ENCODE peak calls at places on chromosomes 4 and X, in ten cellular contexts. One of them, this sample, is unnamed.
A peak's percentile ranks its signal among the peaks of the same experiment; 100 is the strongest.

GRCh38 chr4:139844057-139844456 is 178.4 kb downstream of the MGST2 start:
- DNase-seq in HFFc6: no peak
- DNase-seq in AG09309: no peak
- DNase-seq in ovary: no peak
- DNase-seq in bronchial epithelial cell: peak; percentile 45
- DNase-seq in ascending aorta: no peak
- DNase-seq in WERI-Rb-1: no peak
- DNase-seq in A549: no peak
- DNase-seq in hepatocyte: no peak
- DNase-seq in lung: no peak
- DNase-seq in this sample: no peak

GRCh38 chr4:152935661-152936445 is at the start of gene FHDC1:
- DNase-seq in ovary: no peak
- DNase-seq in A549: no peak
- DNase-seq in ascending aorta: no peak
- DNase-seq in hepatocyte: peak; percentile 89
- DNase-seq in AG09309: no peak
- DNase-seq in bronchial epithelial cell: no peak
- DNase-seq in HFFc6: no peak
- DNase-seq in lung: peak; percentile 82
- DNase-seq in WERI-Rb-1: peak; percentile 94
- DNase-seq in this sample: peak; percentile 39

GRCh38 chr4:90438540-90438939 is 311.3 kb downstream of the CCSER1 start:
- DNase-seq in ascending aorta: no peak
- DNase-seq in HFFc6: no peak
- DNase-seq in AG09309: no peak
- DNase-seq in bronchial epithelial cell: no peak
- DNase-seq in WERI-Rb-1: no peak
- DNase-seq in ovary: no peak
- DNase-seq in A549: no peak
- DNase-seq in hepatocyte: no peak
- DNase-seq in lung: no peak
- DNase-seq in this sample: no peak

GRCh38 chr4:102725229-102725628 is 35.5 kb downstream of the MANBA start:
- DNase-seq in lung: no peak
- DNase-seq in AG09309: no peak
- DNase-seq in WERI-Rb-1: no peak
- DNase-seq in ascending aorta: no peak
- DNase-seq in bronchial epithelial cell: no peak
- DNase-seq in ovary: no peak
- DNase-seq in A549: no peak
- DNase-seq in HFFc6: no peak
- DNase-seq in hepatocyte: no peak
- DNase-seq in this sample: no peak

GRCh38 chrX:10176121-10177003 is 19.6 kb downstream of the CLCN4 start:
- DNase-seq in ascending aorta: no peak
- DNase-seq in bronchial epithelial cell: peak; percentile 72
- DNase-seq in WERI-Rb-1: peak; percentile 83
- DNase-seq in hepatocyte: no peak
- DNase-seq in A549: no peak
- DNase-seq in lung: no peak
- DNase-seq in ovary: no peak
- DNase-seq in AG09309: no peak
- DNase-seq in HFFc6: no peak
- DNase-seq in this sample: no peak

GRCh38 chrX:140157611-140158010 is 192.3 kb upstream of the CXorf66 start:
- DNase-seq in ascending aorta: no peak
- DNase-seq in lung: no peak
- DNase-seq in bronchial epithelial cell: peak; percentile 27
- DNase-seq in HFFc6: no peak
- DNase-seq in AG09309: no peak
- DNase-seq in hepatocyte: no peak
- DNase-seq in ovary: no peak
- DNase-seq in WERI-Rb-1: no peak
- DNase-seq in A549: no peak
- DNase-seq in this sample: no peak

GRCh38 chr4:20612313-20612712 is 87.9 kb upstream of the PACRGL start:
- DNase-seq in AG09309: no peak
- DNase-seq in HFFc6: no peak
- DNase-seq in lung: no peak
- DNase-seq in A549: no peak
- DNase-seq in bronchial epithelial cell: peak; percentile 38
- DNase-seq in WERI-Rb-1: no peak
- DNase-seq in ascending aorta: no peak
- DNase-seq in hepatocyte: no peak
- DNase-seq in ovary: no peak
- DNase-seq in this sample: no peak

GRCh38 chrX:48487362-48487785 is 11.4 kb downstream of the FTSJ1 start:
- DNase-seq in hepatocyte: no peak
- DNase-seq in bronchial epithelial cell: peak; percentile 97
- DNase-seq in WERI-Rb-1: no peak
- DNase-seq in A549: no peak
- DNase-seq in ascending aorta: no peak
- DNase-seq in HFFc6: peak; percentile 95
- DNase-seq in AG09309: peak; percentile 97
- DNase-seq in ovary: no peak
- DNase-seq in lung: no peak
- DNase-seq in this sample: no peak

GRCh38 chr4:53321151-53321987 is 44.5 kb downstream of the SCFD2 start:
- DNase-seq in lung: no peak
- DNase-seq in HFFc6: peak; percentile 96
- DNase-seq in A549: no peak
- DNase-seq in AG09309: peak; percentile 94
- DNase-seq in ascending aorta: no peak
- DNase-seq in ovary: no peak
- DNase-seq in WERI-Rb-1: no peak
- DNase-seq in hepatocyte: no peak
- DNase-seq in bronchial epithelial cell: peak; percentile 82
- DNase-seq in this sample: no peak

GRCh38 chr4:119783200-119783978 is 154.8 kb upstream of the PDE5A start:
- DNase-seq in WERI-Rb-1: no peak
- DNase-seq in HFFc6: no peak
- DNase-seq in hepatocyte: no peak
- DNase-seq in ascending aorta: no peak
- DNase-seq in lung: no peak
- DNase-seq in ovary: no peak
- DNase-seq in A549: no peak
- DNase-seq in bronchial epithelial cell: no peak
- DNase-seq in AG09309: no peak
- DNase-seq in this sample: no peak

GRCh38 chr4:20252656-20253271 is 1.1 kb downstream of the SLIT2 start:
- DNase-seq in ovary: peak; percentile 26
- DNase-seq in HFFc6: peak; percentile 30
- DNase-seq in AG09309: no peak
- DNase-seq in bronchial epithelial cell: no peak
- DNase-seq in hepatocyte: peak; percentile 37
- DNase-seq in lung: peak; percentile 35
- DNase-seq in A549: no peak
- DNase-seq in WERI-Rb-1: peak; percentile 32
- DNase-seq in ascending aorta: no peak
- DNase-seq in this sample: peak; percentile 23

GRCh38 chrX:101229155-101229554 is 9.6 kb downstream of the DRP2 start:
- DNase-seq in AG09309: no peak
- DNase-seq in ovary: no peak
- DNase-seq in HFFc6: peak; percentile 64
- DNase-seq in WERI-Rb-1: no peak
- DNase-seq in ascending aorta: no peak
- DNase-seq in bronchial epithelial cell: peak; percentile 47
- DNase-seq in hepatocyte: no peak
- DNase-seq in A549: no peak
- DNase-seq in lung: no peak
- DNase-seq in this sample: no peak

GRCh38 chrX:84153538-84153937 is 34.5 kb downstream of the RPS6KA6 start:
- DNase-seq in ascending aorta: no peak
- DNase-seq in WERI-Rb-1: no peak
- DNase-seq in ovary: no peak
- DNase-seq in A549: no peak
- DNase-seq in AG09309: no peak
- DNase-seq in hepatocyte: no peak
- DNase-seq in lung: no peak
- DNase-seq in bronchial epithelial cell: peak; percentile 72
- DNase-seq in HFFc6: no peak
- DNase-seq in this sample: no peak

GRCh38 chr4:95068818-95069478 is 311.2 kb downstream of the BMPR1B start:
- DNase-seq in HFFc6: no peak
- DNase-seq in ascending aorta: no peak
- DNase-seq in ovary: no peak
- DNase-seq in WERI-Rb-1: no peak
- DNase-seq in A549: no peak
- DNase-seq in bronchial epithelial cell: no peak
- DNase-seq in hepatocyte: no peak
- DNase-seq in AG09309: no peak
- DNase-seq in lung: no peak
- DNase-seq in this sample: no peak

GRCh38 chr4:113328514-113328913 is 279.1 kb downstream of the ANK2 start:
- DNase-seq in HFFc6: no peak
- DNase-seq in WERI-Rb-1: peak; percentile 52
- DNase-seq in bronchial epithelial cell: peak; percentile 15
- DNase-seq in AG09309: no peak
- DNase-seq in hepatocyte: peak; percentile 7
- DNase-seq in A549: peak; percentile 4
- DNase-seq in ascending aorta: no peak
- DNase-seq in lung: no peak
- DNase-seq in ovary: no peak
- DNase-seq in this sample: peak; percentile 53
- TF ChIP-seq CTCF in HFFc6: peak; percentile 51
- TF ChIP-seq CTCF in WERI-Rb-1: peak; percentile 84
- TF ChIP-seq CTCF in bronchial epithelial cell: peak; percentile 48
- TF ChIP-seq CTCF in AG09309: peak; percentile 43
- TF ChIP-seq CTCF in hepatocyte: peak; percentile 17
- TF ChIP-seq CTCF in A549: no peak
- TF ChIP-seq CTCF in ascending aorta: no peak
- TF ChIP-seq CTCF in lung: no peak
- TF ChIP-seq CTCF in ovary: no peak
- TF ChIP-seq CTCF in this sample: peak; percentile 67

GRCh38 chr4:80199947-80200346 is 2.6 kb downstream of the PRDM8 start:
- DNase-seq in WERI-Rb-1: no peak
- DNase-seq in HFFc6: no peak
- DNase-seq in ovary: no peak
- DNase-seq in lung: no peak
- DNase-seq in hepatocyte: no peak
- DNase-seq in bronchial epithelial cell: no peak
- DNase-seq in AG09309: no peak
- DNase-seq in A549: no peak
- DNase-seq in ascending aorta: no peak
- DNase-seq in this sample: no peak

GRCh38 chr4:80204433-80204832 is 7.1 kb downstream of the PRDM8 start:
- DNase-seq in WERI-Rb-1: no peak
- DNase-seq in AG09309: no peak
- DNase-seq in HFFc6: no peak
- DNase-seq in hepatocyte: no peak
- DNase-seq in bronchial epithelial cell: no peak
- DNase-seq in lung: no peak
- DNase-seq in A549: no peak
- DNase-seq in ascending aorta: no peak
- DNase-seq in ovary: no peak
- DNase-seq in this sample: no peak

GRCh38 chr4:80201326-80202151 is 4.2 kb downstream of the PRDM8 start:
- DNase-seq in hepatocyte: peak; percentile 52
- DNase-seq in bronchial epithelial cell: no peak
- DNase-seq in A549: no peak
- DNase-seq in HFFc6: peak; percentile 62
- DNase-seq in lung: no peak
- DNase-seq in ovary: peak; percentile 75
- DNase-seq in AG09309: no peak
- DNase-seq in ascending aorta: no peak
- DNase-seq in WERI-Rb-1: no peak
- DNase-seq in this sample: no peak

GRCh38 chr4:80202784-80203553 is 5.7 kb downstream of the PRDM8 start:
- DNase-seq in ovary: peak; percentile 54
- DNase-seq in bronchial epithelial cell: no peak
- DNase-seq in WERI-Rb-1: no peak
- DNase-seq in hepatocyte: peak; percentile 38
- DNase-seq in HFFc6: no peak
- DNase-seq in AG09309: no peak
- DNase-seq in lung: no peak
- DNase-seq in A549: no peak
- DNase-seq in ascending aorta: no peak
- DNase-seq in this sample: peak; percentile 44

GRCh38 chr4:80202190-80202711 is 4.9 kb downstream of the PRDM8 start:
- DNase-seq in hepatocyte: peak; percentile 86
- DNase-seq in HFFc6: peak; percentile 83
- DNase-seq in ascending aorta: no peak
- DNase-seq in A549: peak; percentile 63
- DNase-seq in lung: peak; percentile 84
- DNase-seq in ovary: peak; percentile 88
- DNase-seq in AG09309: no peak
- DNase-seq in WERI-Rb-1: no peak
- DNase-seq in bronchial epithelial cell: peak; percentile 46
- DNase-seq in this sample: peak; percentile 93
- TF ChIP-seq CTCF in hepatocyte: peak; percentile 83
- TF ChIP-seq CTCF in HFFc6: peak; percentile 93
- TF ChIP-seq CTCF in ascending aorta: peak; percentile 71
- TF ChIP-seq CTCF in A549: peak; percentile 47
- TF ChIP-seq CTCF in lung: peak; percentile 47
- TF ChIP-seq CTCF in ovary: peak; percentile 66
- TF ChIP-seq CTCF in AG09309: peak; percentile 74
- TF ChIP-seq CTCF in WERI-Rb-1: no peak
- TF ChIP-seq CTCF in bronchial epithelial cell: peak; percentile 79
- TF ChIP-seq CTCF in this sample: peak; percentile 82

DNA sequence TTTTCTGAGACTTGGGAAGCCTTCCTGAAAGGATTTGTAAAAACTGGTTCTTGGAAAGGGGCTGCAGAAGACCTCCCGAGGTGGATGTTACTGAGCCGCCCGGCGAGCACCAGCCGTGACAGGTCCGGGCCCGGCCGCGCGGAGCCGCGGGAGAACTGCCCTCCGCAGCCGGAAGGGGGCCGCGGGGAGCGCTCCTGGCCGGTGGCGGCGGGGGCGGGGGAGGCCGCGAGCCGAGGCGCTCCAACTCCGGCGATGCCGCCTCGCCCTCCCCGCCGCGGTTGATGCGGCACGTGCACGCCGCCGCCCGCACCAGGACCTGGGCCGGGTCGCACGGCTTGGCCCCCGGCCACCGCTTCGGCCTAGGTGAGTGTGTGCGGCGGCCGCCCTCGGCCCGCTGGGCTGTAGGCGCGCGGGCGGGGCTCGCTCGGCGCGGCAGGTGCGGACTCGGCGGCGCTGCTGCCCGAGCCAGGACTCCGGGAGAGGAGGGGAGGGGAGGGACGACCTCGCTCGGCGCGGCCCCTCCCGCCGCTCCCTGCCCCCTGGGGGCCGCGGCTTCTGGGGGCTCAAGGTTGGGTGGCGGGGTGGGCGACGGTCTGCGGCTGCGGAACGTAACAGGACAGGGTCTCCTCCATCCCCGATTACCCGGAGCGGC is 1.7 kb downstream of the SPRY1 start:
- DNase-seq in HFFc6: peak; percentile 37
- DNase-seq in bronchial epithelial cell: no peak
- DNase-seq in AG09309: no peak
- DNase-seq in lung: peak; percentile 63
- DNase-seq in ascending aorta: no peak
- DNase-seq in ovary: peak; percentile 72
- DNase-seq in A549: peak; percentile 24
- DNase-seq in WERI-Rb-1: peak; percentile 78
- DNase-seq in hepatocyte: peak; percentile 92
- DNase-seq in this sample: peak; percentile 82
- TF ChIP-seq CTCF in HFFc6: peak; percentile 77
- TF ChIP-seq CTCF in bronchial epithelial cell: peak; percentile 63
- TF ChIP-seq CTCF in AG09309: peak; percentile 41
- TF ChIP-seq CTCF in lung: no peak
- TF ChIP-seq CTCF in ascending aorta: peak; percentile 80
- TF ChIP-seq CTCF in ovary: peak; percentile 79
- TF ChIP-seq CTCF in A549: peak; percentile 40
- TF ChIP-seq CTCF in WERI-Rb-1: peak; percentile 63
- TF ChIP-seq CTCF in hepatocyte: peak; percentile 49
- TF ChIP-seq CTCF in this sample: peak; percentile 73

GRCh38 chrX:32281853-32282252 is 929.5 kb downstream of the DMD start:
- DNase-seq in ascending aorta: no peak
- DNase-seq in bronchial epithelial cell: no peak
- DNase-seq in HFFc6: no peak
- DNase-seq in WERI-Rb-1: no peak
- DNase-seq in ovary: no peak
- DNase-seq in A549: no peak
- DNase-seq in lung: no peak
- DNase-seq in hepatocyte: no peak
- DNase-seq in AG09309: no peak
- DNase-seq in this sample: no peak
- TF ChIP-seq CTCF in ascending aorta: no peak
- TF ChIP-seq CTCF in bronchial epithelial cell: no peak
- TF ChIP-seq CTCF in HFFc6: no peak
- TF ChIP-seq CTCF in WERI-Rb-1: no peak
- TF ChIP-seq CTCF in ovary: no peak
- TF ChIP-seq CTCF in A549: no peak
- TF ChIP-seq CTCF in lung: no peak
- TF ChIP-seq CTCF in hepatocyte: peak; percentile 36
- TF ChIP-seq CTCF in AG09309: no peak
- TF ChIP-seq CTCF in this sample: no peak